ENCODE peak calls at places on chromosomes 5 and 9, in four cellular contexts. H, D, Y and L are unnamed samples.

GRCh38 chr9:94082956-94083355 is 1.3 kb upstream of the PTPDC1 start:
- DNase-seq in H (no peak), D (no peak), Y (no peak), L (no peak)

GRCh38 chr5:157459715-157460599 is at the start of gene NIPAL4:
- DNase-seq in H (no peak), D (no peak), Y (peak; percentile 76), L (no peak)

GRCh38 chr5:14144586-14145355 is 1.6 kb downstream of the TRIO start:
- DNase-seq in H (peak; percentile 76), D (peak; percentile 54), Y (peak; percentile 84), L (peak; percentile 80)

GRCh38 chr9:27276182-27277030 is 20.5 kb downstream of the EQTN start:
- DNase-seq in H (no peak), D (no peak), Y (no peak), L (no peak)

GRCh38 chr5:130034872-130035271 is 130.6 kb downstream of the CHSY3 start:
- DNase-seq in H (no peak), D (no peak), Y (no peak), L (no peak)

GRCh38 chr5:157816682-157817268 is 42.2 kb downstream of the CLINT1 start:
- DNase-seq in H (no peak), D (no peak), Y (no peak), L (no peak)

GRCh38 chr9:18438300-18438925 is 35.5 kb upstream of the ADAMTSL1 start:
- DNase-seq in H (no peak), D (peak; percentile 29), Y (peak; percentile 77), L (peak; percentile 68)

GRCh38 chr9:97038909-97039781 is at the start of gene CTSV:
- DNase-seq in H (peak; percentile 13), D (peak; percentile 95), Y (peak; percentile 90), L (peak; percentile 84)

GRCh38 chr9:16033253-16033652 is 480.4 kb downstream of the CCDC171 start:
- DNase-seq in H (no peak), D (no peak), Y (no peak), L (no peak)

GRCh38 chr9:134396825-134397224 is 70.6 kb downstream of the RXRA start:
- DNase-seq in H (no peak), D (no peak), Y (no peak), L (no peak)

GRCh38 chr5:61347088-61347487 is 15.0 kb downstream of the ZSWIM6 start:
- DNase-seq in H (no peak), D (no peak), Y (no peak), L (no peak)

GRCh38 chr5:38651806-38652205 is 95.4 kb upstream of the LIFR start:
- DNase-seq in H (no peak), D (no peak), Y (no peak), L (no peak)

GRCh38 chr5:38653389-38653788 is 96.9 kb upstream of the LIFR start:
- DNase-seq in H (no peak), D (no peak), Y (no peak), L (no peak)

GRCh38 chr5:38648703-38649291 is 92.4 kb upstream of the LIFR start:
- DNase-seq in H (no peak), D (no peak), Y (no peak), L (no peak)

GRCh38 chr5:38655691-38656090 is 99.2 kb upstream of the LIFR start:
- DNase-seq in H (no peak), D (no peak), Y (no peak), L (no peak)

DNA sequence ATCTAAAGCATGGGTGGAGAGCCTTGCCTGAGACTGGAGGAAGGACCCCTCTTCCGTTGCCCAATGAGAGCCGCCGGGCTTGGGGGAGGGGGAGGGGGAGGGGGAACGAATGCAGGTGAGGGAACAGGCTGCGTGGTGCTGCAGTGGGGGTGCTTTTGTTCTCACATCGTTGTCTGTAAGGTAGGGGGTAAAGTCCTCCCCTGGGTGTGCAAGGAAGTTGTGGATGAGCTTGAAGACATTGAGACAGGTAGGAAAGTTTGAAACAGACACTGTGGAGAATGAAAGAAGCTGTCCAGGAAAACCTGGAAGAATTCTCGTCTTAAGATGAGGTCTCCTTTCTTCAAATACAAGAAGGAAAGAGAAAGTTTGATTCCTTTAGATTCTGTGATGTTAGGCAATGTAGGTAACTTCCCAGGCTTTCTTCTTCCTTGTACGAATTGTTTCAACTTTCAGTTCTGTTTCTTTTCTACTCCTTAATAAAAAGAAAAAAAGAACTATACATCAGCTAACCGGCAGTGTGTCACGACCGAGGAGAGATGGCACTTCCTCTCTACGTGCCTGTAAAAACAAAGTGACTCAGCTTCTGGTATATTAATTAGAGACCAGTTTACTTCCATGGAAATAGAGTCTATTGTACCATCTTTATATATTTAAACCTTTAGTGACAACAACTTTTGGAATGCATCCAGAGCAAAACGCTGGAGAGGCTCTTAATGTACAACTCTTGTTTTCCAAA is 94.3 kb upstream of the LIFR start:
- DNase-seq in H (no peak), D (no peak), Y (no peak), L (no peak)
- H3K4me3 ChIP-seq in H (no peak overlapping the region), D (peak overlapping the region; percentile 14), Y (no peak overlapping the region), L (no peak overlapping the region)

DNA sequence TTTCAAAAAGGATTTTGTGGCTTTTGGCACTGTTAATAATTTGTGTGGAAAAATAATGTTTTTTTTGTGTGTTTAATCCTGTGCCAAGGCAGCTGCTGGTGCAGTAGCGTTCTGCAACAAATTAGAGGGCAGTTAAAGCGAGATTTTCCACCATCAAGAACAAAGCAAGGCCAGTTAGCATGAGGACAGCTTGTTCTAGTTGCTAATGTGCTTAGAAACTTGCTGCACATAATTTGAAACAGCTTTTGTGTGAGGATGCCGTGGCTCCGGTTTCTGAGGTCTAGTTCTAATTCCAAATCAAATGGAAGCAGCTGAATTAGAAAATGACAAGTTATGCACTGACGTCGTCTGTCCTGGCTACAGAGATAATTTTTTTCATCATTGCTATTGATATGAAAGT is 128.5 kb downstream of the SPATA31D1 start:
- DNase-seq in H (no peak), D (no peak), Y (no peak), L (no peak)
- TF ChIP-seq POLR2A in H (no peak), D (no peak), Y (no peak), L (no peak)

GRCh38 chr5:91365498-91365897 is 17.6 kb downstream of the ARRDC3 start:
- DNase-seq in H (no peak), D (no peak), Y (no peak), L (no peak)

GRCh38 chr5:91366571-91366970 is 16.5 kb downstream of the ARRDC3 start:
- DNase-seq in H (no peak), D (no peak), Y (no peak), L (no peak)

GRCh38 chr5:91367908-91368648 is 15.0 kb downstream of the ARRDC3 start:
- DNase-seq in H (no peak), D (no peak), Y (no peak), L (no peak)

GRCh38 chr5:91369480-91369879 is 13.6 kb downstream of the ARRDC3 start:
- DNase-seq in H (no peak), D (no peak), Y (no peak), L (no peak)

DNA sequence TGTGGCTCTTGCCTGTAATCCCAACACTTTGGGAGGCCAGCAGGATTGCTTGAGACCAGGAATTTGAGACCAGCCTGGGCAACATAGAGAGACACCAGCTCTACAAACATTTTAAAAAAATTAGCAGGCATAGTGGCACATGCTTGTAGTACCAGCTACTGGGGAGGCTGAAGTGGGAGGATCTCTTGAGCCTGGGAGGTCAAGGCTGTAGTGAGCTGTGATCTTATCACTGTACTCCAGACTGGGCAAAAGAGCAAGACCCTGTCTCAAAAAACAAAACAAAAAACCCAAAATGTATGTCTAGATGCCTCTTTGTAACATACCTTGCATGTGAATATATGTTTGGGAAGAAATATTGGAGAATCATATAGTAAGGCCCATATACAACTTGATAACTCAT is 15.7 kb downstream of the ARRDC3 start:
- DNase-seq in H (no peak), D (no peak), Y (no peak), L (no peak)
- TF ChIP-seq EP300 in H (no peak), D (no peak), Y (no peak), L (no peak)

DNA sequence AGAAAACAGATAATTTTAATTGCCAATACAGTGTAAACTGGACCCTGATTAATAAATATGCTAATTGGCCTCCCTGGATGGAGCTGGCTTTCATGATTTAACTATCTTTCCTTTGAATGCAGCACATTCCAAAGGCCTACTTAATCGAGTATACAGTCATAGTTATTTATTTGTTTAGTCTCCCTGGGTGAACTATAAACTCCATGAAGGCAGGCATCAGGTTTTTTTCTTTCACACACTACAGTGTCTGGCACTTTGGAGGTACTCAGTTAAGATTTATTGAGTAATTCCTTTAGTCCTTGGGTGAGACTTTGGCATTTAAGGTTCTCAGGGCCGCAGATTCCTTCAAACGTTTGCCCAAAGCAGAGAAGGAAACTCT is 20.4 kb downstream of the RUSC2 start:
- DNase-seq in H (no peak), D (no peak), Y (no peak), L (no peak)
- H3K4me3 ChIP-seq in H (no peak overlapping the region), D (no peak overlapping the region), Y (no peak overlapping the region), L (no peak overlapping the region)

DNA sequence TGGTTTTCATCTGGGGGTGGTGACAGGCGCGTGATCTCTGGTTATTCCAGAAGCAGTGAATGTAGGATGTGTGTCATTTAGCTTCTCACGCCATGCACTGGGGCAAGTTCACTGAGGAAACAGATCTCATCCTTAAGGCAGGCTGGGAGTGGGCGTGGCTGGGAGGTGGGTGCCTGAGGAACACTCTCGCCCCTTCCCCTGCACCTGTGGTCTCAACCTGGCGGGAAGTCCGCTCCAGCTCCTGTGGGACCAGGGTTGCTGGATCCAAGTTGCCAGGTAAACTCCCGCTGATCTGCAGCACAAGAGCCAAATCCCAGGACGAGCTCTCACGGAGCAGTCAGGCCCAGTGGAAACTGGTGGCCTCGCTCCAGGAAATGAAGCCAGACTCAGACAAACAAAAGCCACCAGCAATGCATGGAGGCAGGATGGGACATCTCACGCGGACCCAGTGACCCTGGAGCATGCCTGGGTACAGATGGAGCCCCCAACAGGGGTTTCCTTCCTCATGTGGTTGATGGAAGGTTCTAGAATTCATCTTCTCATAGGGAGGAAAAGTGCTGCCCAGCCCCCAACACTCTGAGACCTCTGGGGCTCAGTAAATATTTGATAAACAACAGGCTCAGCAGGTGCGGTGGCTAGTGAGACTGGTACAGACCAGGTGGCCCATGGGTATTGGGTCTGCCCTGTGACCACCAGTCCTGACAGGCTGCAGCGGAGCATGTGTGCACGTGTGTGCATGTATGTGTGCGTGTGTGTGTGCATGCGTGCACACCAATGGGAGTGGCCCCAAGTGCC is 16.3 kb upstream of the SLC12A7 start:
- DNase-seq in H (no peak), D (peak; percentile 90), Y (no peak), L (no peak)
- TF ChIP-seq POLR2A in H (no peak), D (no peak), Y (no peak), L (no peak)

DNA sequence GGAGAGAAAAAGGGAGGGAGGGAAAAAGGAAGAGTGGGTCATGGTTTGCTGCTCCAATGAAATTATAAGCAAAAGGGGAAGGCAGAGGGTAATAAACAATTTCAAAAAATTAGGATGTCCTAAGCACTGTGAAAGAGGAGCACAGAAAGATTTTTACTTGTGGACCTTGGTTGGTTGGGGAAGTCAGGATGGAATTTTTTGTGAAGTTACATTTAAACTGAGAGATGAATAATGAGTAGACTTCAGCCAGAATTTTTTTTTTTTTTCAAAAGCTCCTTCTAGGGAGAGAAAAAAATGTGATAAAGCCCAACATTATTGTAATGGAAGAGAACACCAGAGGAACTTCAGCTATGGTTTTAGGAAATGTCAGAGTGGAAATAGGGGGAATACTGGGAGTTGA is 515.9 kb upstream of the PAPPA start:
- DNase-seq in H (no peak), D (no peak), Y (no peak), L (no peak)
- TF ChIP-seq EP300 in H (no peak), D (no peak), Y (no peak), L (no peak)

GRCh38 chr5:181258576-181258975 is 2.4 kb downstream of the TRIM52 start:
- DNase-seq in H (no peak), D (no peak), Y (no peak), L (no peak)
- H3K4me3 ChIP-seq in H (peak overlapping the region; percentile 95), D (peak overlapping the region; percentile 85), Y (no peak overlapping the region), L (peak overlapping the region; percentile 97)

GRCh38 chr5:139393497-139394122 is 1.3 kb downstream of the PROB1 start:
- DNase-seq in H (no peak), D (no peak), Y (no peak), L (no peak)
- TF ChIP-seq POLR2A in H (no peak), D (no peak), Y (no peak), L (no peak)